ENCODE peak calls at places on chromosomes 7 and 10, in seven cellular contexts. One of them, this sample, is unnamed.
A peak's percentile ranks its signal among the peaks of the same experiment; 100 is the strongest.

GRCh38 chr10:21888959-21889358 is 114.6 kb downstream of the DNAJC1 start:
- DNase-seq in lower lobe of right lung: no peak
- DNase-seq in kidney epithelial cell: no peak
- DNase-seq in PC-9: no peak
- DNase-seq in cardiac muscle cell: no peak
- DNase-seq in OCI-LY7: peak; percentile 50
- DNase-seq in coronary artery: no peak
- DNase-seq in this sample: no peak

GRCh38 chr7:47132471-47132870 is 449.4 kb downstream of the TNS3 start:
- DNase-seq in lower lobe of right lung: no peak
- DNase-seq in cardiac muscle cell: no peak
- DNase-seq in coronary artery: no peak
- DNase-seq in kidney epithelial cell: no peak
- DNase-seq in OCI-LY7: no peak
- DNase-seq in PC-9: no peak
- DNase-seq in this sample: no peak

GRCh38 chr10:85851300-85851699 is 515.3 kb downstream of the GRID1 start:
- DNase-seq in lower lobe of right lung: no peak
- DNase-seq in kidney epithelial cell: peak; percentile 5
- DNase-seq in OCI-LY7: no peak
- DNase-seq in cardiac muscle cell: peak; percentile 19
- DNase-seq in coronary artery: no peak
- DNase-seq in PC-9: peak; percentile 38
- DNase-seq in this sample: no peak

GRCh38 chr10:18332048-18332447 is 191.8 kb downstream of the CACNB2 start:
- DNase-seq in lower lobe of right lung: no peak
- DNase-seq in kidney epithelial cell: no peak
- DNase-seq in cardiac muscle cell: no peak
- DNase-seq in PC-9: no peak
- DNase-seq in coronary artery: no peak
- DNase-seq in OCI-LY7: no peak
- DNase-seq in this sample: no peak

GRCh38 chr10:62045765-62046521 is 144.4 kb downstream of the ARID5B start:
- DNase-seq in OCI-LY7: peak; percentile 22
- DNase-seq in lower lobe of right lung: no peak
- DNase-seq in coronary artery: no peak
- DNase-seq in PC-9: peak; percentile 44
- DNase-seq in kidney epithelial cell: peak; percentile 72
- DNase-seq in cardiac muscle cell: peak; percentile 93
- DNase-seq in this sample: no peak

GRCh38 chr7:142832452-142832851 is 22.4 kb upstream of the EPHB6 start:
- DNase-seq in OCI-LY7: no peak
- DNase-seq in PC-9: peak; percentile 73
- DNase-seq in coronary artery: no peak
- DNase-seq in kidney epithelial cell: no peak
- DNase-seq in lower lobe of right lung: no peak
- DNase-seq in cardiac muscle cell: peak; percentile 38
- DNase-seq in this sample: no peak

GRCh38 chr10:132623996-132624846 is 86.6 kb downstream of the INPP5A start:
- DNase-seq in PC-9: no peak
- DNase-seq in OCI-LY7: no peak
- DNase-seq in cardiac muscle cell: no peak
- DNase-seq in lower lobe of right lung: no peak
- DNase-seq in coronary artery: peak; percentile 62
- DNase-seq in kidney epithelial cell: no peak
- DNase-seq in this sample: no peak

GRCh38 chr7:74305987-74306736 is 17.0 kb downstream of the CLIP2 start:
- DNase-seq in PC-9: no peak
- DNase-seq in kidney epithelial cell: no peak
- DNase-seq in OCI-LY7: no peak
- DNase-seq in lower lobe of right lung: no peak
- DNase-seq in coronary artery: no peak
- DNase-seq in cardiac muscle cell: no peak
- DNase-seq in this sample: peak; percentile 18

GRCh38 chr7:12111461-12112405 is 99.4 kb upstream of the TMEM106B start:
- DNase-seq in cardiac muscle cell: peak; percentile 52
- DNase-seq in coronary artery: no peak
- DNase-seq in kidney epithelial cell: no peak
- DNase-seq in OCI-LY7: no peak
- DNase-seq in PC-9: no peak
- DNase-seq in lower lobe of right lung: peak; percentile 72
- DNase-seq in this sample: no peak

GRCh38 chr7:44313016-44313415 is 12.4 kb downstream of the CAMK2B start:
- DNase-seq in lower lobe of right lung: no peak
- DNase-seq in OCI-LY7: no peak
- DNase-seq in PC-9: no peak
- DNase-seq in coronary artery: peak; percentile 52
- DNase-seq in cardiac muscle cell: no peak
- DNase-seq in kidney epithelial cell: no peak
- DNase-seq in this sample: no peak

GRCh38 chr10:50063100-50063499 is 4.7 kb upstream of the WASHC2A start:
- DNase-seq in lower lobe of right lung: no peak
- DNase-seq in coronary artery: no peak
- DNase-seq in PC-9: no peak
- DNase-seq in kidney epithelial cell: no peak
- DNase-seq in cardiac muscle cell: no peak
- DNase-seq in OCI-LY7: no peak
- DNase-seq in this sample: no peak
- TF ChIP-seq CTCF in lower lobe of right lung: no peak
- TF ChIP-seq CTCF in coronary artery: no peak
- TF ChIP-seq CTCF in PC-9: no peak
- TF ChIP-seq CTCF in kidney epithelial cell: peak; percentile 7
- TF ChIP-seq CTCF in cardiac muscle cell: peak; percentile 6
- TF ChIP-seq CTCF in OCI-LY7: no peak
- TF ChIP-seq CTCF in this sample: no peak

DNA sequence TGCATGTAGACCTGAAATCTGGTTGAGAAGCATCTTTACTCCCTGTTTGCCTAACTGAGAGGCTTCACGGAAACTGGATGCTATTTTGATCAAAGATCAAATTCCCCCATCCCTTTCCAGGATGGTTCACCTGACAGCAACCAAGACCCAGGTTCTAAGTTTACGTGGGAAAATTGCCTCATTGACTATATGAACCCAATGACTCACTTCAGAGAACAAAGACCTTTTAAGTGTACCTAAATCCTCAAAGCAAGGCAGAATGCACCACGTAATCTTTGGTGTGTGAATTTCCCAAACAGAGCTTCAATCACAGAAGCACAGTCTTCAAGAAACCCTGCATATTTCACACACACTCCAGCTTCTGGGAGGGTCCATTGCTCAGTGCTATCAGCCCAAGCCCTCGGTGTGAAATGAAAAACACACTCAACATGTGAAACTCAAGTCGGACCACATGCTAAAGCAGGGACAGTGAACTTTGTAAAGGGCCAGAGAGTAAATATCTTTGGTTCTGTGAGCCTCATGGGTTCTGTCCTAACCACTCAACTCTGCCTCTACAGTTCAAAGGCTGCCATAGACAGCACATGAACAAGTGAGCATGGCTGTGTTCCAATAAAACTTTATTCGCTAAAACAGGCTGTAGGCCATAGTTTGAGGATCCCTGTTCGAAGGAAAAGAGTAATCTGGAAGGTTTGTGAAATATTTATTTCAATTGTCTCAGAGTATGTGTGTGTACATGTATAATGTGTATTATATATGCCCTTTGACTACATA is 275.6 kb upstream of the FOXK1 start:
- DNase-seq in coronary artery: no peak
- DNase-seq in lower lobe of right lung: no peak
- DNase-seq in kidney epithelial cell: no peak
- DNase-seq in cardiac muscle cell: no peak
- DNase-seq in PC-9: no peak
- DNase-seq in OCI-LY7: peak; percentile 2
- DNase-seq in this sample: no peak
- TF ChIP-seq CTCF in coronary artery: no peak
- TF ChIP-seq CTCF in lower lobe of right lung: no peak
- TF ChIP-seq CTCF in kidney epithelial cell: no peak
- TF ChIP-seq CTCF in cardiac muscle cell: no peak
- TF ChIP-seq CTCF in PC-9: no peak
- TF ChIP-seq CTCF in OCI-LY7: no peak
- TF ChIP-seq CTCF in this sample: no peak

GRCh38 chr10:95841711-95842498 is 65.9 kb upstream of the CC2D2B start:
- DNase-seq in coronary artery: no peak
- DNase-seq in lower lobe of right lung: no peak
- DNase-seq in PC-9: no peak
- DNase-seq in OCI-LY7: peak; percentile 83
- DNase-seq in kidney epithelial cell: peak; percentile 18
- DNase-seq in cardiac muscle cell: peak; percentile 84
- DNase-seq in this sample: no peak
- TF ChIP-seq CTCF in coronary artery: peak; percentile 45
- TF ChIP-seq CTCF in lower lobe of right lung: peak; percentile 75
- TF ChIP-seq CTCF in PC-9: peak; percentile 73
- TF ChIP-seq CTCF in OCI-LY7: peak; percentile 100
- TF ChIP-seq CTCF in kidney epithelial cell: peak; percentile 32
- TF ChIP-seq CTCF in cardiac muscle cell: peak; percentile 53
- TF ChIP-seq CTCF in this sample: peak; percentile 73

GRCh38 chr10:127919418-127920191 is 12.7 kb downstream of the PTPRE start:
- DNase-seq in kidney epithelial cell: no peak
- DNase-seq in lower lobe of right lung: no peak
- DNase-seq in PC-9: peak; percentile 65
- DNase-seq in cardiac muscle cell: peak; percentile 71
- DNase-seq in OCI-LY7: peak; percentile 28
- DNase-seq in coronary artery: no peak
- DNase-seq in this sample: no peak
- TF ChIP-seq CTCF in kidney epithelial cell: no peak
- TF ChIP-seq CTCF in lower lobe of right lung: peak; percentile 26
- TF ChIP-seq CTCF in PC-9: no peak
- TF ChIP-seq CTCF in cardiac muscle cell: peak; percentile 25
- TF ChIP-seq CTCF in OCI-LY7: peak; percentile 56
- TF ChIP-seq CTCF in coronary artery: no peak
- TF ChIP-seq CTCF in this sample: no peak

DNA sequence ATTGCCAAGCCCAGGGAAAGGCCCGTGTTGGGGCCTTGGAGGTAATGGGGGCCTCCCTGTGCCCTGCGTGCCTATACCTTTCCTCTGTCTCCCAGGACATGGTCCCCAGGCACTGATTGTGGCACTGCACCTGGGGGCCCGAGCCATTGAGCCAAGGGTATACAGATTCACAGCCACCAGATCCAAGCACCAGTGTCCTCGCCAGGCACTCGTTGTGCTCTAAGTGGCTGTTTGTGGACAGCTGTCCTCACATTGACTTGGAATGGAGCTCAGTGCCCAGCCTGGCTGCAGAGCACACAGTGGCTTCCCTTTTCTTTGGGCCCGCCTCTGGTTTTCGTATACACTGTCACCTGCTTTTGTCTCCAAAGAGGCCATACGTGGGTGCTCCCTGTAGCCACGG is 72.0 kb upstream of the BTBD16 start:
- DNase-seq in cardiac muscle cell: no peak
- DNase-seq in PC-9: no peak
- DNase-seq in kidney epithelial cell: no peak
- DNase-seq in OCI-LY7: no peak
- DNase-seq in lower lobe of right lung: no peak
- DNase-seq in coronary artery: no peak
- DNase-seq in this sample: no peak
- TF ChIP-seq CTCF in cardiac muscle cell: no peak
- TF ChIP-seq CTCF in PC-9: no peak
- TF ChIP-seq CTCF in kidney epithelial cell: no peak
- TF ChIP-seq CTCF in OCI-LY7: no peak
- TF ChIP-seq CTCF in lower lobe of right lung: no peak
- TF ChIP-seq CTCF in coronary artery: no peak
- TF ChIP-seq CTCF in this sample: no peak

GRCh38 chr7:77685219-77685618 is 11.0 kb upstream of the RSBN1L start:
- DNase-seq in kidney epithelial cell: no peak
- DNase-seq in lower lobe of right lung: no peak
- DNase-seq in OCI-LY7: no peak
- DNase-seq in cardiac muscle cell: peak; percentile 51
- DNase-seq in PC-9: peak; percentile 81
- DNase-seq in coronary artery: no peak
- DNase-seq in this sample: no peak
- TF ChIP-seq CTCF in kidney epithelial cell: no peak
- TF ChIP-seq CTCF in lower lobe of right lung: no peak
- TF ChIP-seq CTCF in OCI-LY7: no peak
- TF ChIP-seq CTCF in cardiac muscle cell: no peak
- TF ChIP-seq CTCF in PC-9: no peak
- TF ChIP-seq CTCF in coronary artery: no peak
- TF ChIP-seq CTCF in this sample: no peak

DNA sequence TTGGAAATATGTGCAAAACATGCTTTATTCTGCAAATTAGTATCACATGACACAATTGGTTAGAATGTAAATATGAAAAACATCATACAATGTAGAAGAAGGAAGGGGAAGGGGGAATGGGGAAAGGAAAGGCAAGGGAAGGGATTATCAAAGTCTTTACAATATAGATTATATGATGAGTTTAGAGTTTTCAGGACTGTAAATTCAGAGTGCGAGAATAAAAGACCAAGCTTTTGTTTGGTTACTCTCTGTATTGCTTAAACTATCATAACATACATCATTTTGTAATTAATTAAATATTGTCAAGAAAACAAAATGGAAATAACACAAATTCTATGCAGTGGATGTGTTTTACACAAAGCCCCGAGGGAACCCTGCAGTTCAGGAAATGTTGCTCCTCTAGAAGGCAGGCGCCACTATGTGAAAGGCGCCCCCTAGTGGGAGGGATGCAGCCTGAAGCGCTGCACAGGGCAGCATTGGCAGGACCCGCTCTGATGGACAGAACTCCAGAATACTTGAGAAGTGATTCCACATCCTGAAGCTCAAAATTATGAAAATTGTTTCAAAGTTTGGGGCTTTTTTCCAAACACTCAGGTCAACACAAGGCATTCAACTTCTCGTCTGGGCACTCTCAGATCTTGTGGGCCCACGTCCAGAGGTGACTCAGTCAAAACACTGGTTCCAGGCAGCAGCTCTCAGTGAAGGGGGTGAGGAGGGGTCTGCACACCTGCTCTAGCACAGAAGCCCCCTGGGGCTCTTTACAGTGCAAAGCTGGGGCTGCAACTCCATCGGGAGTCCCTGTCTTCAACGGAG is 31.6 kb upstream of the TMEM254 start:
- DNase-seq in kidney epithelial cell: peak; percentile 12
- DNase-seq in coronary artery: no peak
- DNase-seq in lower lobe of right lung: peak; percentile 85
- DNase-seq in OCI-LY7: peak; percentile 68
- DNase-seq in cardiac muscle cell: peak; percentile 82
- DNase-seq in PC-9: peak; percentile 41
- DNase-seq in this sample: peak; percentile 60
- TF ChIP-seq CTCF in kidney epithelial cell: peak; percentile 96
- TF ChIP-seq CTCF in coronary artery: peak; percentile 83
- TF ChIP-seq CTCF in lower lobe of right lung: peak; percentile 97
- TF ChIP-seq CTCF in OCI-LY7: peak; percentile 97
- TF ChIP-seq CTCF in cardiac muscle cell: peak; percentile 98
- TF ChIP-seq CTCF in PC-9: peak; percentile 99
- TF ChIP-seq CTCF in this sample: peak; percentile 89

DNA sequence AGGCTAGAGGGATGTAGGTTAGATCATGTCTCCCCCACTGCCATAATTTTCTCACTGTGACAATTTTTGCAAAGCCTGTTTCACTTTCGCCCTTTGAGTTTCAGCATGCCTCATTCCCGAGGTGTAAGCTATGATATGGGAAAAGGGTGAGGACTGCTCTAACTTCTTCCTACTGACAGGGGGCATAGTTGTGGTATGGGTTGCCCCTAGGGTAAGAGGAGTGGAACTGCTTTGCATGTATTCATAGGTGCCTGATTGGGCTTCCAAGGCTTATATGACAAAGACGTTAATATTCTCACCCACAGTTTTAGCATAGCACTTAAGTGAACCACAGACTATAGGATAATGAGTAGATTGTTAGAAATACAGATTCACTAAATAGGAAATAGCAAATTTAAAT is 148.7 kb downstream of the BBS9 start:
- DNase-seq in lower lobe of right lung: no peak
- DNase-seq in PC-9: no peak
- DNase-seq in coronary artery: no peak
- DNase-seq in kidney epithelial cell: no peak
- DNase-seq in OCI-LY7: no peak
- DNase-seq in cardiac muscle cell: no peak
- DNase-seq in this sample: no peak
- TF ChIP-seq CTCF in lower lobe of right lung: no peak
- TF ChIP-seq CTCF in PC-9: no peak
- TF ChIP-seq CTCF in coronary artery: no peak
- TF ChIP-seq CTCF in kidney epithelial cell: no peak
- TF ChIP-seq CTCF in OCI-LY7: no peak
- TF ChIP-seq CTCF in cardiac muscle cell: no peak
- TF ChIP-seq CTCF in this sample: no peak